ENCODE peak calls at places on chromosomes 1 and 21, in eight cellular contexts. A, Z, E, U, D, K, Q and F are unnamed samples.

GRCh38 chr21:44461438-44462089 is 6.3 kb downstream of the LRRC3 start:
- DNase-seq in A (peak), Z (no peak), E (no peak), U (no peak), D (no peak), K (peak), Q (no peak), F (no peak)

GRCh38 chr1:209593747-209594146 is 10.2 kb downstream of the CAMK1G start:
- DNase-seq in A (no peak), Z (no peak), E (no peak), U (no peak), D (no peak), K (no peak), Q (no peak), F (no peak)

GRCh38 chr21:43726686-43727570 is 8.0 kb downstream of the PDXK start:
- DNase-seq in A (no peak), Z (no peak), E (no peak), U (no peak), D (peak), K (no peak), Q (no peak), F (no peak)

GRCh38 chr1:56531624-56532358 is 47.6 kb downstream of the PLPP3 start:
- DNase-seq in A (no peak), Z (no peak), E (no peak), U (no peak), D (no peak), K (no peak), Q (no peak), F (no peak)

GRCh38 chr1:28973850-28974841 is 59.8 kb downstream of the EPB41 start:
- DNase-seq in A (no peak), Z (no peak), E (no peak), U (peak), D (no peak), K (no peak), Q (no peak), F (peak)

GRCh38 chr1:162985816-162986215 is 83.3 kb upstream of the RGS4 start:
- DNase-seq in A (no peak), Z (no peak), E (no peak), U (no peak), D (no peak), K (no peak), Q (no peak), F (peak)

GRCh38 chr1:29119365-29119929 is 4.3 kb downstream of the TMEM200B start:
- DNase-seq in A (no peak), Z (no peak), E (no peak), U (no peak), D (no peak), K (no peak), Q (no peak), F (no peak)

GRCh38 chr1:51058863-51059262 is 43.2 kb upstream of the C1orf185 start:
- DNase-seq in A (no peak), Z (no peak), E (peak), U (peak), D (no peak), K (no peak), Q (no peak), F (peak)

GRCh38 chr1:175015243-175015642 is 8.0 kb downstream of the MRPS14 start:
- DNase-seq in A (no peak), Z (no peak), E (no peak), U (peak), D (no peak), K (no peak), Q (no peak), F (peak)

GRCh38 chr1:200028586-200029034 is 1.1 kb downstream of the NR5A2 start:
- DNase-seq in A (no peak), Z (no peak), E (peak), U (no peak), D (no peak), K (no peak), Q (no peak), F (no peak)

GRCh38 chr1:165828103-165828558 is 717 bp downstream of the UCK2 start:
- DNase-seq in A (peak), Z (no peak), E (peak), U (peak), D (peak), K (peak), Q (peak), F (no peak)

GRCh38 chr1:23356451-23356850 is 12.4 kb upstream of the HNRNPR start:
- DNase-seq in A (no peak), Z (no peak), E (no peak), U (no peak), D (no peak), K (no peak), Q (no peak), F (no peak)

GRCh38 chr1:71307451-71307850 is 226.6 kb upstream of the ZRANB2 start:
- DNase-seq in A (no peak), Z (no peak), E (peak), U (peak), D (no peak), K (no peak), Q (no peak), F (peak)

GRCh38 chr1:219568728-219569127 is 44.2 kb downstream of the ZC3H11B start:
- DNase-seq in A (no peak), Z (no peak), E (no peak), U (no peak), D (no peak), K (peak), Q (no peak), F (no peak)

GRCh38 chr1:25001125-25001915 is 71.2 kb upstream of the RUNX3 start:
- DNase-seq in A (no peak), Z (no peak), E (no peak), U (no peak), D (no peak), K (no peak), Q (no peak), F (no peak)

GRCh38 chr1:223500560-223501425 is 107.6 kb downstream of the CCDC185 start:
- DNase-seq in A (no peak), Z (no peak), E (no peak), U (peak), D (peak), K (no peak), Q (no peak), F (peak)

GRCh38 chr1:21567241-21568005 is 58.2 kb downstream of the ALPL start:
- DNase-seq in A (no peak), Z (no peak), E (no peak), U (peak), D (no peak), K (no peak), Q (no peak), F (peak)

GRCh38 chr1:67988066-67988465 is 62.4 kb downstream of the DIRAS3 start:
- DNase-seq in A (no peak), Z (no peak), E (no peak), U (no peak), D (no peak), K (no peak), Q (no peak), F (peak)

GRCh38 chr1:3777078-3777547 is 4.6 kb downstream of the SMIM1 start:
- DNase-seq in A (no peak), Z (no peak), E (no peak), U (no peak), D (no peak), K (no peak), Q (no peak), F (no peak)

GRCh38 chr1:64956733-64957441 is 9.5 kb downstream of the JAK1 start:
- DNase-seq in A (no peak), Z (no peak), E (peak), U (no peak), D (no peak), K (no peak), Q (no peak), F (no peak)

GRCh38 chr1:94773931-94774422 is 46.2 kb upstream of the SLC44A3 start:
- DNase-seq in A (no peak), Z (no peak), E (no peak), U (peak), D (no peak), K (no peak), Q (no peak), F (peak)

GRCh38 chr1:230112131-230112701 is 45.2 kb downstream of the GALNT2 start:
- DNase-seq in A (no peak), Z (no peak), E (peak), U (no peak), D (no peak), K (peak), Q (peak), F (no peak)

DNA sequence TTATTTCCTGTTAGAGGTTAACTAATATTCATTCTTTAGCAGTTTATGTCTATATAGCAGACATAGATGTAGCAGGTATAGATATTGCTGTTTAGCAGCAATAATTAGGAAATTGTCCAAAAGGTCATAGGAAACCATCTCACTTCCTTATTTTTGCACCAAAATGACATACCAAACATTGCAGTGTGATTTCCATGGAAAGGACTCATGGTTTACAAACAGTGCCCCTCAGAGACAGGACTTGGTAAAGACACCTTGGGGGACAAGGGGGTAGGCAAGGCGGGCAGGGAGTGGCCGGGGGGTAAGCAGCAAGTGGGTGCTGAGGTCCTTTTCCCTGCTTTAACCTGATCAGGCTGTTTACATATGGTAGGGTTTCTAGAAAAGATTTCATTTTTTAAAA is 30.5 kb downstream of the BATF3 start:
- DNase-seq in A (no peak), Z (no peak), E (peak), U (peak), D (no peak), K (peak), Q (no peak), F (peak)
- TF ChIP-seq CTCF in A (no peak), Z (no peak), E (peak), U (peak), D (no peak), K (peak), Q (peak), F (peak)

GRCh38 chr1:158924677-158925076 is 6.7 kb upstream of the PYHIN1 start:
- DNase-seq in A (no peak), Z (no peak), E (no peak), U (no peak), D (no peak), K (no peak), Q (no peak), F (no peak)
- TF ChIP-seq CTCF in A (no peak), Z (no peak), E (no peak), U (no peak), D (no peak), K (no peak), Q (no peak), F (no peak)

DNA sequence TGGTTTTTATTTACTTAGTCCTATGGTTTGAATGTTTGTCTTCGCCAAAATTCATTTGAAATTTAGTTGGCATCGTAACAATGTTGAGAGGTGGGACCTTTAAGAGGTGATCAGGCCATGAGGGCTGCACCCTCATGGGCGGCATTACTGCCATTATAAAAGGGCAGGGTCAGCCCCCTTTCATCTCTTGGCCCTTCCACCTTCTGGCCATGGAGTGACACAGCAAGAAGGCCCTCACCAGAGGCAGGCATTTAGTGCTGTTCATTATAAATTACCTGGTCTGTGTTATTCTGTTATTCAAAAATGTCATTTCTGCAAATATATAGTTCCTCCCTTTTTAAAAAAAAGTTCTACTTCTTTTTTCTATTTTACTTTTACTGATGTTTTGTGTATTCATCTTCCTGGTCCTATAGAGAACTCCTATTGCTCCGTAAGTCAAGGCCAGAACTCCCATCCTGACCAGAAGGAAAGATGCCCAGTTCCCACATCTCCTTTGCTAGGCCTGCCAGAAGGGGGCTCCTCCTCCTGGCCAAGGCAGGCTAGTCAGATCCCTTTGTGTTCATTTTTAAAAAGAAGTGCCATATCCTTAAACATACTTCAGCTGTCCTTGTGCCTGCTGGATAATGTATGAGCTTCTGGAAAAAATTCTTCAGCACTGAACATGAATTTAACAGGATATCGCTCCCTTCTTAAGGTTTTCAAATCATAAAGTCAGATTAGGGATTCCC is 10.0 kb upstream of the LBR start:
- DNase-seq in A (no peak), Z (no peak), E (no peak), U (peak), D (peak), K (no peak), Q (no peak), F (peak)
- TF ChIP-seq CTCF in A (no peak), Z (no peak), E (peak), U (peak), D (peak), K (peak), Q (peak), F (peak)

DNA sequence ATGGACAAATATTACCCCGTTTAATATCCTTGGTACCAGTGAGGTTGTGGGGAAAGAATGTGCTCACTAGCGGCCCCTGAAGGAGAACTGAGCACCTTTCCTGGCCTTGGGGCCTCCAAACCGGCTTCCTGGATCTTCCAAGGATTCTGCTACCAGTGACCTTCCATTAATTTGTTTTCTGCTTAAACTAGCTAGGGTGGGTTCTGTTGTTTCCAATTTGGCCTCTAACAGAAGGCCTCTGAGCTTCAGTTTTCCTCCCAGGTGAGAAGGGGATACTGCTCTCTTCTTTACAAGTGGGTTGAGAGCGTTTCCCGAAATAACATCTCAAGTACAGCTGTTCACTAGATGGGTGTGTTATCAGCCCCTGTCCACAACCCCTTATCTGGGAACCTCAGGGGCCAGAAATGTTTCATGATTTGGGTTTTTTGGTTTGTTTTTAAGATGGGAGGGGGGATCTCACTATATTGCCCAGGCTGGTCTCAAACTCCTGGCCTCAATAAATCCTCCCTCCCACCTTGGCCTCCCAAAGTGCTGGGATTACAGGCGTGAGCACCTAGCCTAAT is 16.9 kb upstream of the IFNGR2 start:
- DNase-seq in A (no peak), Z (no peak), E (peak), U (no peak), D (no peak), K (peak), Q (no peak), F (no peak)
- TF ChIP-seq CTCF in A (no peak), Z (no peak), E (peak), U (peak), D (no peak), K (peak), Q (peak), F (peak)

GRCh38 chr1:247115141-247115510 is 11.0 kb upstream of the ZNF669 start:
- DNase-seq in A (no peak), Z (no peak), E (no peak), U (no peak), D (no peak), K (no peak), Q (no peak), F (no peak)

GRCh38 chr1:247113733-247114271 is 9.6 kb upstream of the ZNF669 start:
- DNase-seq in A (no peak), Z (no peak), E (no peak), U (no peak), D (no peak), K (no peak), Q (no peak), F (no peak)

GRCh38 chr1:247115545-247115944 is 11.4 kb upstream of the ZNF669 start:
- DNase-seq in A (no peak), Z (no peak), E (no peak), U (no peak), D (no peak), K (no peak), Q (no peak), F (no peak)

GRCh38 chr1:247113094-247113497 is 8.9 kb upstream of the ZNF669 start:
- DNase-seq in A (no peak), Z (no peak), E (no peak), U (no peak), D (no peak), K (no peak), Q (no peak), F (no peak)

DNA sequence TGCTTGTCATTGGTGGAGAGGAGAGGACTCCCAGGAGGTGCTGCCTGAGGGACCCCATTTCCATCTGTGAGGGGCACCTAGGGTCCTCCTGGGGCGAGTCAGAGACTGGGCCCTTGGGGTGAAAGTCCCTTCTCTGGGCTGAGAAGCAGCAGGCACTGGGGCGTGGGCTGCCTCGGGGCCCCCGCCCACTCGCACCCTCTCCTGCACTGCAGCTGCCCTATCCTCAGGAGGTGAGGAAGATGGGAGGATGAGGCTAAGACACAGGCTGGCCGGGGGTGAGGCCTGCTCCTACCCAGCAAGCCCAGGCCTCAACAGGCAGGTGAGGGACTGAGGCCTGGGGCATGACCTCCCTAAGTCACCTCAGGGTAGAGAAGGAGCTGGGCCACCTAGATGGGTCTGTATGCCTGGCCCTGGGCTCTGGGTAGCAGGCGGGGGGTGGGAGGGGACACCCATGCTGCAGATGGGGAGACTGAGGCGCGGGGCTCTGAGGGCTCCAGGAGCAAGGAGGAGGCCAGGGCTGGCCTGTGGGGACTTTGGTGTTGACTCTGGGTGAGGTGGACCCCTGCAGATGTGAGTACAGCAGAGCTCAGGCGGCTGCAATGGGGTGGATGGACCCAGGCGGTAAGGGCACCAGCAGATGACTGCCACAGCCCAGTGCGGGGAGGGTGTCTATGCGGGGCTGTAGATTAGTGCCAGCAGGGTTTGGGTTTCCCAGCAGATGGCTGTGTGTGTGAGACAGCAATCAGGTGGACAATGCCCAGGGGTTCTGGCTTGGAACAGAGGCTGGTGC is 10.4 kb upstream of the ZNF669 start:
- DNase-seq in A (no peak), Z (no peak), E (no peak), U (no peak), D (no peak), K (no peak), Q (no peak), F (no peak)
- TF ChIP-seq CTCF in A (no peak), Z (no peak), E (no peak), U (no peak), D (no peak), K (no peak), Q (no peak), F (no peak)

GRCh38 chr1:207713529-207713928 is 38.3 kb upstream of the CD46 start:
- DNase-seq in A (no peak), Z (no peak), E (no peak), U (no peak), D (no peak), K (no peak), Q (no peak), F (peak)

GRCh38 chr1:207711285-207711684 is 40.6 kb upstream of the CD46 start:
- DNase-seq in A (no peak), Z (no peak), E (peak), U (peak), D (no peak), K (no peak), Q (no peak), F (peak)
- TF ChIP-seq CTCF in A (no peak), Z (no peak), E (peak), U (peak), D (no peak), K (no peak), Q (no peak), F (no peak)